ENCODE peak calls at places on chromosome 20, in eight cellular contexts. N, Y, P, W, L, M, X and K are unnamed samples.

GRCh38 chr20:33232486-33233072 is 3.2 kb upstream of the BPIFA1 start:
- DNase-seq in N (no peak), M (no peak), P (no peak), X (no peak), W (peak), L (no peak), Y (no peak), K (no peak)

GRCh38 chr20:33647603-33648395 is 14.3 kb upstream of the C20orf144 start:
- DNase-seq in W (peak), X (no peak), P (peak), Y (peak), N (no peak), M (no peak), L (peak), K (no peak)

GRCh38 chr20:23399568-23400241 is 21.6 kb downstream of the NAPB start:
- DNase-seq in L (peak), M (no peak), N (no peak), Y (peak), W (peak), P (peak), X (no peak), K (no peak)

GRCh38 chr20:31355981-31356380 is 12.4 kb upstream of the DEFB118 start:
- DNase-seq in W (no peak), M (no peak), X (no peak), Y (peak), P (no peak), L (no peak), N (no peak), K (no peak)

GRCh38 chr20:47663354-47664067 is 121.8 kb downstream of the SULF2 start:
- DNase-seq in L (peak), Y (peak), X (peak), W (peak), M (peak), N (peak), P (peak), K (peak)

GRCh38 chr20:3677733-3678132 is 4.1 kb downstream of the ADAM33 start:
- DNase-seq in X (no peak), N (peak), Y (peak), M (no peak), L (no peak), W (no peak), P (peak), K (no peak)

GRCh38 chr20:17495826-17496225 is 35.4 kb downstream of the BFSP1 start:
- DNase-seq in L (no peak), P (no peak), W (no peak), Y (no peak), N (no peak), M (no peak), X (no peak), K (no peak)

GRCh38 chr20:8633366-8633765 is 435.5 kb upstream of the PLCB4 start:
- DNase-seq in M (no peak), Y (peak), P (peak), W (no peak), N (no peak), L (no peak), X (no peak), K (no peak)

GRCh38 chr20:4084096-4084495 is 68.7 kb upstream of the RNF24 start:
- DNase-seq in N (no peak), M (no peak), Y (no peak), W (no peak), P (no peak), L (no peak), X (no peak), K (no peak)

GRCh38 chr20:59819496-59820203 is 113.8 kb downstream of the SYCP2 start:
- DNase-seq in M (no peak), Y (no peak), W (no peak), N (no peak), X (no peak), P (no peak), L (no peak), K (no peak)

GRCh38 chr20:46894971-46895905 is 595 bp downstream of the EYA2 start:
- DNase-seq in M (peak), P (peak), L (no peak), X (peak), N (peak), W (no peak), Y (peak), K (no peak)

GRCh38 chr20:40966103-40966502 is 62.5 kb upstream of the TOP1 start:
- DNase-seq in Y (no peak), N (no peak), L (no peak), X (no peak), P (no peak), M (no peak), W (no peak), K (peak)

GRCh38 chr20:32191873-32192272 is 15.7 kb downstream of the PLAGL2 start:
- DNase-seq in W (no peak), L (no peak), P (peak), Y (peak), M (no peak), X (no peak), N (no peak), K (no peak)

GRCh38 chr20:11108102-11108842 is 434.5 kb upstream of the JAG1 start:
- DNase-seq in W (no peak), M (no peak), L (no peak), P (no peak), Y (peak), N (no peak), X (no peak), K (no peak)

GRCh38 chr20:51221791-51222408 is 199.0 kb upstream of the KCNG1 start:
- DNase-seq in W (no peak), P (peak), L (peak), X (peak), M (no peak), N (peak), Y (no peak), K (peak)

GRCh38 chr20:40160151-40160550 is 528.9 kb downstream of the MAFB start:
- DNase-seq in L (peak), M (no peak), X (no peak), Y (no peak), N (peak), P (peak), W (peak), K (peak)

GRCh38 chr20:23255658-23256385 is 94.8 kb upstream of the NXT1 start:
- DNase-seq in L (no peak), W (no peak), Y (peak), N (no peak), X (peak), M (no peak), P (peak), K (no peak)

GRCh38 chr20:41261790-41262717 is 55.5 kb downstream of the ZHX3 start:
- DNase-seq in L (no peak), X (no peak), W (no peak), Y (no peak), M (no peak), N (no peak), P (no peak), K (no peak)

GRCh38 chr20:4714818-4715217 is 6.9 kb upstream of the PRND start:
- DNase-seq in W (no peak), P (no peak), M (no peak), L (no peak), Y (no peak), N (no peak), X (no peak), K (no peak)

GRCh38 chr20:57869291-57869950 is 159.6 kb upstream of the PMEPA1 start:
- DNase-seq in P (no peak), Y (no peak), L (no peak), W (no peak), M (no peak), N (no peak), X (no peak), K (no peak)

GRCh38 chr20:62578294-62578897 is 63.9 kb upstream of the SLCO4A1 start:
- DNase-seq in X (no peak), M (no peak), L (no peak), W (no peak), P (no peak), N (no peak), Y (no peak), K (no peak)

GRCh38 chr20:53866787-53867740 is 203.3 kb downstream of the BCAS1 start:
- DNase-seq in P (peak), L (no peak), M (no peak), W (peak), X (no peak), Y (no peak), N (no peak), K (no peak)

GRCh38 chr20:1273366-1273765 is 7.3 kb downstream of the SNPH start:
- DNase-seq in Y (no peak), N (no peak), X (no peak), L (no peak), W (no peak), M (no peak), P (no peak), K (no peak)

GRCh38 chr20:45223136-45223535 is 2.0 kb downstream of the SEMG2 start:
- DNase-seq in Y (no peak), M (no peak), X (no peak), N (no peak), P (no peak), W (no peak), L (no peak), K (no peak)

GRCh38 chr20:6081236-6081635 is 27.4 kb upstream of the LRRN4 start:
- DNase-seq in Y (peak), W (no peak), N (no peak), X (no peak), P (peak), M (no peak), L (no peak), K (no peak)

GRCh38 chr20:60812561-60812960 is 439.5 kb upstream of the CDH4 start:
- DNase-seq in W (no peak), L (no peak), N (no peak), Y (no peak), P (no peak), X (no peak), M (no peak), K (no peak)

GRCh38 chr20:58131111-58131510 is 97.3 kb downstream of the ANKRD60 start:
- DNase-seq in X (peak), N (no peak), M (no peak), P (peak), W (no peak), L (no peak), Y (peak), K (no peak)

GRCh38 chr20:16615199-16615598 is 42.0 kb upstream of the KIF16B start:
- DNase-seq in L (no peak), M (no peak), N (peak), Y (peak), W (no peak), X (no peak), P (peak), K (no peak)

GRCh38 chr20:62908971-62909791 is 17.1 kb downstream of the DIDO1 start:
- DNase-seq in P (no peak), L (no peak), W (no peak), X (peak), M (peak), Y (no peak), N (no peak), K (no peak)

GRCh38 chr20:51542033-51542893 is at the start of gene NFATC2:
- DNase-seq in P (no peak), W (peak), N (peak), X (peak), Y (no peak), M (peak), L (peak), K (no peak)

GRCh38 chr20:36065427-36065998 is 89.0 kb upstream of the EPB41L1 start:
- DNase-seq in M (no peak), N (no peak), P (no peak), L (no peak), Y (no peak), X (no peak), W (no peak), K (no peak)

GRCh38 chr20:51985013-51985415 is 182.7 kb upstream of the SALL4 start:
- DNase-seq in P (peak), M (no peak), W (no peak), X (peak), L (no peak), N (no peak), Y (peak), K (no peak)

GRCh38 chr20:23305098-23305497 is 45.5 kb upstream of the NXT1 start:
- DNase-seq in Y (peak), W (no peak), L (no peak), P (peak), N (no peak), X (no peak), M (no peak), K (no peak)

GRCh38 chr20:45835230-45836224 is 1.9 kb downstream of the SNX21 start:
- DNase-seq in W (peak), Y (peak), N (peak), L (no peak), P (no peak), X (no peak), M (no peak), K (no peak)